ENCODE peak calls at places on chromosomes 7 and 10, in nine cellular contexts. One of them, this sample, is unnamed. For H3K4me1, the result is how much of the 10 kb centered on the place peaks cover.

GRCh38 chr10:13587367-13587766 is 602 bp downstream of the PRPF18 start:
- DNase-seq in heart left ventricle: no peak
- DNase-seq in osteoblast: no peak
- DNase-seq in body of pancreas: no peak
- DNase-seq in colonic mucosa: peak
- DNase-seq in DND-41: peak
- DNase-seq in heart right ventricle: no peak
- DNase-seq in H1: no peak
- DNase-seq in adrenal gland: peak
- DNase-seq in this sample: peak

GRCh38 chr10:67520924-67521520 is 175.0 kb downstream of the CTNNA3 start:
- DNase-seq in heart left ventricle: no peak
- DNase-seq in osteoblast: peak
- DNase-seq in body of pancreas: peak
- DNase-seq in colonic mucosa: peak
- DNase-seq in DND-41: peak
- DNase-seq in heart right ventricle: no peak
- DNase-seq in H1: no peak
- DNase-seq in adrenal gland: peak
- DNase-seq in this sample: peak

GRCh38 chr7:134702366-134703240 is 56.0 kb downstream of the BPGM start:
- DNase-seq in heart left ventricle: no peak
- DNase-seq in osteoblast: no peak
- DNase-seq in body of pancreas: no peak
- DNase-seq in colonic mucosa: no peak
- DNase-seq in DND-41: no peak
- DNase-seq in heart right ventricle: no peak
- DNase-seq in H1: no peak
- DNase-seq in adrenal gland: no peak
- DNase-seq in this sample: peak

GRCh38 chr10:51747211-51747610 is 47.8 kb upstream of the CSTF2T start:
- DNase-seq in heart left ventricle: no peak
- DNase-seq in osteoblast: no peak
- DNase-seq in body of pancreas: no peak
- DNase-seq in colonic mucosa: no peak
- DNase-seq in DND-41: no peak
- DNase-seq in heart right ventricle: no peak
- DNase-seq in H1: no peak
- DNase-seq in adrenal gland: no peak
- DNase-seq in this sample: no peak

GRCh38 chr7:158606111-158606510 is 18.5 kb upstream of the PTPRN2 start:
- DNase-seq in heart left ventricle: no peak
- DNase-seq in osteoblast: no peak
- DNase-seq in body of pancreas: no peak
- DNase-seq in colonic mucosa: no peak
- DNase-seq in DND-41: no peak
- DNase-seq in heart right ventricle: no peak
- DNase-seq in H1: no peak
- DNase-seq in adrenal gland: no peak
- DNase-seq in this sample: no peak

GRCh38 chr7:36287371-36288241 is 102.1 kb upstream of the ANLN start:
- DNase-seq in heart left ventricle: no peak
- DNase-seq in osteoblast: peak
- DNase-seq in body of pancreas: no peak
- DNase-seq in colonic mucosa: peak
- DNase-seq in DND-41: peak
- DNase-seq in heart right ventricle: no peak
- DNase-seq in H1: no peak
- DNase-seq in adrenal gland: no peak
- DNase-seq in this sample: no peak

GRCh38 chr10:97570146-97570788 is 2.3 kb upstream of the ANKRD2 start:
- DNase-seq in heart left ventricle: no peak
- DNase-seq in osteoblast: no peak
- DNase-seq in body of pancreas: no peak
- DNase-seq in colonic mucosa: no peak
- DNase-seq in DND-41: no peak
- DNase-seq in heart right ventricle: no peak
- DNase-seq in H1: no peak
- DNase-seq in adrenal gland: no peak
- DNase-seq in this sample: no peak

GRCh38 chr7:142385528-142386340 is 127.9 kb upstream of the PRSS58 start:
- DNase-seq in heart left ventricle: peak
- DNase-seq in osteoblast: peak
- DNase-seq in body of pancreas: peak
- DNase-seq in colonic mucosa: peak
- DNase-seq in DND-41: peak
- DNase-seq in heart right ventricle: peak
- DNase-seq in H1: no peak
- DNase-seq in adrenal gland: peak
- DNase-seq in this sample: peak

GRCh38 chr7:30618080-30618676 is 23.5 kb downstream of the GARS1 start:
- DNase-seq in heart left ventricle: no peak
- DNase-seq in osteoblast: no peak
- DNase-seq in body of pancreas: no peak
- DNase-seq in colonic mucosa: no peak
- DNase-seq in DND-41: no peak
- DNase-seq in heart right ventricle: no peak
- DNase-seq in H1: no peak
- DNase-seq in adrenal gland: no peak
- DNase-seq in this sample: no peak

GRCh38 chr7:30197438-30197837 is 62.7 kb downstream of the MTURN start:
- DNase-seq in heart left ventricle: no peak
- DNase-seq in osteoblast: no peak
- DNase-seq in body of pancreas: no peak
- DNase-seq in colonic mucosa: no peak
- DNase-seq in DND-41: no peak
- DNase-seq in heart right ventricle: no peak
- DNase-seq in H1: no peak
- DNase-seq in adrenal gland: no peak
- DNase-seq in this sample: no peak

GRCh38 chr7:74029991-74030415 is 2.0 kb downstream of the ELN start:
- DNase-seq in heart left ventricle: no peak
- DNase-seq in osteoblast: peak
- DNase-seq in body of pancreas: no peak
- DNase-seq in colonic mucosa: no peak
- DNase-seq in DND-41: no peak
- DNase-seq in heart right ventricle: no peak
- DNase-seq in H1: no peak
- DNase-seq in adrenal gland: no peak
- DNase-seq in this sample: peak
- H3K4me3 ChIP-seq in heart left ventricle: peak
- H3K4me3 ChIP-seq in osteoblast: no peak
- H3K4me3 ChIP-seq in body of pancreas: no peak
- H3K4me3 ChIP-seq in colonic mucosa: no peak
- H3K4me3 ChIP-seq in DND-41: no peak
- H3K4me3 ChIP-seq in heart right ventricle: peak
- H3K4me3 ChIP-seq in H1: no peak
- H3K4me3 ChIP-seq in adrenal gland: no peak
- H3K4me3 ChIP-seq in this sample: peak

GRCh38 chr7:131327049-131327625 is 539 bp upstream of the MKLN1 start:
- DNase-seq in heart left ventricle: no peak
- DNase-seq in osteoblast: peak
- DNase-seq in body of pancreas: no peak
- DNase-seq in colonic mucosa: peak
- DNase-seq in DND-41: peak
- DNase-seq in heart right ventricle: no peak
- DNase-seq in H1: no peak
- DNase-seq in adrenal gland: peak
- DNase-seq in this sample: peak

GRCh38 chr7:131327626-131328386 is at the start of gene MKLN1:
- DNase-seq in heart left ventricle: peak
- DNase-seq in osteoblast: peak
- DNase-seq in body of pancreas: peak
- DNase-seq in colonic mucosa: peak
- DNase-seq in DND-41: peak
- DNase-seq in heart right ventricle: peak
- DNase-seq in H1: peak
- DNase-seq in adrenal gland: peak
- DNase-seq in this sample: peak

GRCh38 chr7:131330299-131330698 is 2.6 kb downstream of the MKLN1 start:
- DNase-seq in heart left ventricle: no peak
- DNase-seq in osteoblast: no peak
- DNase-seq in body of pancreas: no peak
- DNase-seq in colonic mucosa: no peak
- DNase-seq in DND-41: no peak
- DNase-seq in heart right ventricle: no peak
- DNase-seq in H1: no peak
- DNase-seq in adrenal gland: no peak
- DNase-seq in this sample: no peak

GRCh38 chr7:131328387-131329175 is 905 bp downstream of the MKLN1 start:
- DNase-seq in heart left ventricle: no peak
- DNase-seq in osteoblast: peak
- DNase-seq in body of pancreas: no peak
- DNase-seq in colonic mucosa: no peak
- DNase-seq in DND-41: no peak
- DNase-seq in heart right ventricle: no peak
- DNase-seq in H1: no peak
- DNase-seq in adrenal gland: no peak
- DNase-seq in this sample: no peak

DNA sequence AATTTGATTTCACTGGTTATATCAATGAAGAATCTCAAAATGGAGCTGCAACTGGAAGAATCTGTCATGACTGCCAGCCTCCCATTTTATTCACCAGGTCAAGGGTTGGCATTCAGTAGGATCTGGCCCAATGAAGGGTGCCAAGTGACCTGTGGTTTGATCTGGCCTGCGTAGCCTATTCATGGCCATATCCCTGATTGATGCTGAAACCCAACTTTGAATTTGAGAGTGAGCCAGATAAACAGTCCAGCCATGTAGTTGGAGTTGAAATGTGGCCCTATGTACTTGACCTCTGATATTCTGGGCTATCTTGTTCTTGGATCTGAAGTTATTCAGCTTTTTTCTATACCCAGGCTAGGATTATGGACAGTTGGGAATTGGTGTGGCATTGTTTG is 1.5 kb downstream of the MKLN1 start:
- DNase-seq in heart left ventricle: no peak
- DNase-seq in osteoblast: peak
- DNase-seq in body of pancreas: peak
- DNase-seq in colonic mucosa: no peak
- DNase-seq in DND-41: no peak
- DNase-seq in heart right ventricle: no peak
- DNase-seq in H1: no peak
- DNase-seq in adrenal gland: peak
- DNase-seq in this sample: peak
- H3K4me1 ChIP-seq in heart left ventricle: under half
- H3K4me1 ChIP-seq in osteoblast: under half
- H3K4me1 ChIP-seq in body of pancreas: under half
- H3K4me1 ChIP-seq in colonic mucosa: under half
- H3K4me1 ChIP-seq in DND-41: under half
- H3K4me1 ChIP-seq in heart right ventricle: half or more
- H3K4me1 ChIP-seq in H1: under half
- H3K4me1 ChIP-seq in adrenal gland: under half
- H3K4me1 ChIP-seq in this sample: under half

DNA sequence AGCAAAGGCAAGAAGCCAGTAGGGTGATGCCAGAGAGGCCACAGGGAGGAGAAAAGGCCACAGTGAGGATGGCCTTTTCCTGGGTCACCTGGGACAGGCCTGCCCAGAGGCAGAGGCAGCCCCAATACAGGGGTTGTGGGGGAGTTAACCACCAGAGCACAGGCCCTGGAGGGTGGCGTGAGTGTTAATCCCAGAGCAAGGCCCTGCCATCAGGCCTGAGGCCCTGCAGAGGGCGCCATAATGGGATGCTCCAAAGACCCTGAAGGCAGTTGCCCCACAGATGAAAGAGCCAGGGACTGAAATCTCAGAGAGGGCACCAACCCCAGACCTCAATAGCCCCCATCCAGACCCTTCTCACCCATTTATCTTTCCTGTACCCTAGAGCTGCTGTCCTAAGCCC is 23.9 kb downstream of the SLC13A4 start:
- DNase-seq in heart left ventricle: no peak
- DNase-seq in osteoblast: peak
- DNase-seq in body of pancreas: no peak
- DNase-seq in colonic mucosa: no peak
- DNase-seq in DND-41: peak
- DNase-seq in heart right ventricle: no peak
- DNase-seq in H1: no peak
- DNase-seq in adrenal gland: no peak
- DNase-seq in this sample: peak
- TF ChIP-seq CTCF in heart left ventricle: peak
- TF ChIP-seq CTCF in osteoblast: peak
- TF ChIP-seq CTCF in body of pancreas: no peak
- TF ChIP-seq CTCF in colonic mucosa: no peak
- TF ChIP-seq CTCF in DND-41: peak
- TF ChIP-seq CTCF in heart right ventricle: no peak
- TF ChIP-seq CTCF in H1: peak
- TF ChIP-seq CTCF in adrenal gland: no peak
- TF ChIP-seq CTCF in this sample: peak

GRCh38 chr7:81499262-81500116 is 270.4 kb downstream of the HGF start:
- DNase-seq in heart left ventricle: no peak
- DNase-seq in osteoblast: peak
- DNase-seq in body of pancreas: peak
- DNase-seq in colonic mucosa: no peak
- DNase-seq in DND-41: no peak
- DNase-seq in heart right ventricle: no peak
- DNase-seq in H1: no peak
- DNase-seq in adrenal gland: peak
- DNase-seq in this sample: peak
- H3K4me3 ChIP-seq in heart left ventricle: no peak
- H3K4me3 ChIP-seq in osteoblast: no peak
- H3K4me3 ChIP-seq in body of pancreas: no peak
- H3K4me3 ChIP-seq in colonic mucosa: no peak
- H3K4me3 ChIP-seq in DND-41: no peak
- H3K4me3 ChIP-seq in heart right ventricle: no peak
- H3K4me3 ChIP-seq in H1: no peak
- H3K4me3 ChIP-seq in adrenal gland: no peak
- H3K4me3 ChIP-seq in this sample: no peak